ENCODE peak calls at places on chromosome 4, in ten cellular contexts. X is cardiac muscle cell, M is AG10803, V is fibroblast of lung, I is suprapubic skin, E is psoas muscle, K is heart right ventricle, T is mammary epithelial cell, S is body of pancreas, B is fibroblast of pulmonary artery. W is an unnamed sample.

GRCh38 chr4:85402371-85402770 is 72.6 kb upstream of the ARHGAP24 start:
- DNase-seq in X (no peak), M (peak; percentile 91), V (peak; percentile 87), I (no peak), E (no peak), K (peak; percentile 7), T (peak; percentile 39), S (no peak), B (peak; percentile 94), W (peak; percentile 94)

GRCh38 chr4:158121203-158121586 is 51.6 kb downstream of the GASK1B start:
- DNase-seq in X (no peak), M (peak; percentile 99), V (peak; percentile 99), I (no peak), E (no peak), K (peak; percentile 36), T (peak; percentile 57), S (peak; percentile 9), B (peak; percentile 99), W (peak; percentile 94)

GRCh38 chr4:87243426-87244053 is 23.1 kb upstream of the KLHL8 start:
- DNase-seq in X (no peak), M (no peak), V (no peak), I (no peak), E (no peak), K (no peak), T (no peak), S (no peak), B (no peak), W (no peak)

GRCh38 chr4:187393546-187394344 is 601.8 kb upstream of the ZFP42 start:
- DNase-seq in X (no peak), M (peak; percentile 28), V (no peak), I (no peak), E (no peak), K (no peak), T (no peak), S (no peak), B (no peak), W (peak; percentile 3)

GRCh38 chr4:125191252-125191651 is 123.5 kb upstream of the FAT4 start:
- DNase-seq in X (no peak), M (peak; percentile 72), V (peak; percentile 95), I (no peak), E (no peak), K (no peak), T (peak; percentile 60), S (no peak), B (peak; percentile 40), W (peak; percentile 87)

GRCh38 chr4:88138561-88138960 is 19.9 kb downstream of the ABCG2 start:
- DNase-seq in X (no peak), M (peak; percentile 89), V (peak; percentile 83), I (no peak), E (no peak), K (no peak), T (peak; percentile 52), S (no peak), B (peak; percentile 60), W (peak; percentile 59)

GRCh38 chr4:146957252-146957651 is 11.6 kb upstream of the TTC29 start:
- DNase-seq in X (no peak), M (peak; percentile 88), V (peak; percentile 93), I (no peak), E (no peak), K (no peak), T (peak; percentile 77), S (no peak), B (peak; percentile 68), W (peak; percentile 82)

GRCh38 chr4:6926681-6927478 is 17.3 kb downstream of the TBC1D14 start:
- DNase-seq in X (no peak), M (no peak), V (peak; percentile 76), I (no peak), E (peak; percentile 61), K (no peak), T (no peak), S (no peak), B (peak; percentile 18), W (no peak)

GRCh38 chr4:26140150-26140898 is 180.5 kb upstream of the RBPJ start:
- DNase-seq in X (no peak), M (peak; percentile 78), V (peak; percentile 70), I (no peak), E (no peak), K (no peak), T (no peak), S (no peak), B (peak; percentile 17), W (peak; percentile 69)

GRCh38 chr4:6562931-6563901 is 11.8 kb upstream of the MAN2B2 start:
- DNase-seq in X (peak; percentile 40), M (peak; percentile 19), V (peak; percentile 30), I (no peak), E (no peak), K (no peak), T (peak; percentile 28), S (no peak), B (no peak), W (peak; percentile 11)

GRCh38 chr4:118834960-118835895 is 698 bp downstream of the SEC24D start:
- DNase-seq in X (peak; percentile 82), M (peak; percentile 90), V (peak; percentile 95), I (no peak), E (peak; percentile 65), K (peak; percentile 76), T (peak; percentile 90), S (peak; percentile 82), B (peak; percentile 87), W (peak; percentile 86)

GRCh38 chr4:51853027-51853682 is 10.2 kb downstream of the DCUN1D4 start:
- DNase-seq in X (peak; percentile 13), M (no peak), V (peak; percentile 29), I (no peak), E (no peak), K (no peak), T (no peak), S (peak; percentile 19), B (no peak), W (peak; percentile 22)
- H3K4me3 ChIP-seq in X (no peak overlapping the region), M (no peak overlapping the region), V (no peak overlapping the region), I (no peak overlapping the region), E (peak overlapping the region; percentile 26), K (no peak overlapping the region), T (no peak overlapping the region), S (no peak overlapping the region), B (no peak overlapping the region), W (no peak overlapping the region)

DNA sequence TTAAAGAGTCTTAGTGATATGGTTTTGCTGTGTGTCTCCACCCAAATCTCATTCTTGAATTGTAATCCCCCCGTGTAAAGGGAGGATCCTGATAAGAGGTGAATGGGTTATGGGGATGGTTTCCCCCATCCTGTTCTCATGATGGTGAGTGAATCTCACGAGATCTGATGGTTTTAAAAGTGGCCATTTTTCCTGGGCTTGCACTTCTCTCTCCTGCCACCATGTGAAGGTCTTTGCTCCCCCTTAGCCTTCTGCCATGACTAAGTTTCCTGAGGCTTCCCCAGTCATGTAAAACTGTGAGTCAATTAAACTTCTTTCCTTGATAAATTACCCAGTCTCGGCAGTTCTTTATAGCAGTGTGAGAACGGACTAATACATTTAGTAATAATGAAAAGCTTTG is 46.9 kb downstream of the ANTXR2 start:
- DNase-seq in X (no peak), M (no peak), V (peak; percentile 16), I (no peak), E (no peak), K (no peak), T (no peak), S (no peak), B (no peak), W (no peak)
- TF ChIP-seq CTCF in X (no peak), M (no peak), V (no peak), I (no peak), E (no peak), K (no peak), T (no peak), S (no peak), B (no peak), W (no peak)

GRCh38 chr4:38855466-38855865 is 1.2 kb downstream of the TLR6 start:
- DNase-seq in X (no peak), M (no peak), V (no peak), I (no peak), E (no peak), K (no peak), T (no peak), S (no peak), B (no peak), W (no peak)
- H3K4me3 ChIP-seq in X (no peak overlapping the region), M (no peak overlapping the region), V (no peak overlapping the region), I (peak overlapping the region; percentile 31), E (peak overlapping the region; percentile 7), K (no peak overlapping the region), T (no peak overlapping the region), S (no peak overlapping the region), B (no peak overlapping the region), W (no peak overlapping the region)

GRCh38 chr4:159768011-159768410 is 665.1 kb downstream of the RAPGEF2 start:
- DNase-seq in X (no peak), M (no peak), V (peak; percentile 88), I (no peak), E (no peak), K (no peak), T (peak; percentile 20), S (no peak), B (peak; percentile 10), W (peak; percentile 55)

GRCh38 chr4:159766241-159766640 is 663.4 kb downstream of the RAPGEF2 start:
- DNase-seq in X (no peak), M (no peak), V (no peak), I (no peak), E (no peak), K (no peak), T (no peak), S (no peak), B (no peak), W (no peak)

GRCh38 chr4:159765402-159765801 is 662.5 kb downstream of the RAPGEF2 start:
- DNase-seq in X (no peak), M (no peak), V (peak; percentile 74), I (no peak), E (no peak), K (no peak), T (peak; percentile 37), S (no peak), B (peak; percentile 20), W (peak; percentile 66)

GRCh38 chr4:159762672-159763071 is 659.8 kb downstream of the RAPGEF2 start:
- DNase-seq in X (no peak), M (no peak), V (no peak), I (no peak), E (no peak), K (no peak), T (no peak), S (no peak), B (no peak), W (no peak)

DNA sequence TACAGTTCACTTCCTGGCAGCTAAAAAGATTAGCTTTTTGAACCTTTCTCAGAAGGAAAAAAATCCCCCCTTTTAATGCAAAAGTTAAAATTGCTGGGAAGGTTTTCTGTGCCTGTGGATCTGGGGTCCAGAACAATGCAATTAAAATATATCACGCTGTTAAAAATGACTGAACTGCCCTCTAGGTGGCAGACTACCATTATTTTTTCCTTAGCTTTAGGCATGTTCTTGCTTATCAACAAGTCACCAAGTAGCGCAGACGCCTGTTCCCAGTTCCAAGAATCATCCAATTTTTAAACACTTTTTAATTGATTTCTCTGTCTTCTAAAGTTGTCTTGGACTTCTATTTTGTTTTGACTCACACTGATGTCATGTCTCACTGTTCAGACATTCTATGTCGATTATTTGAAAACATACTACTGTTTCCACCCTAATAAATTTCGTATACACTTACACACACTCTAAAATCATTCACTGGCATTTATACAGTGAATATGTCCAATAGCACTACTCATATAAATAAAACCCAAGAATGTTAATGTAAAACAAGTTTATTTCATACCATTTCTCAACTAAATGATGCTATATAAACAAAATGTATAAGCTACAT is 661.6 kb downstream of the RAPGEF2 start:
- DNase-seq in X (peak; percentile 68), M (peak; percentile 12), V (peak; percentile 69), I (no peak), E (no peak), K (no peak), T (peak; percentile 60), S (peak; percentile 29), B (peak; percentile 67), W (peak; percentile 85)
- TF ChIP-seq CTCF in X (peak; percentile 58), M (peak; percentile 53), V (peak; percentile 41), I (peak; percentile 34), E (peak; percentile 24), K (peak; percentile 19), T (peak; percentile 53), S (peak; percentile 70), B (peak; percentile 61), W (peak; percentile 54)

GRCh38 chr4:39354178-39354503 is 12.0 kb downstream of the RFC1 start:
- DNase-seq in X (no peak), M (no peak), V (peak; percentile 1), I (no peak), E (no peak), K (no peak), T (no peak), S (no peak), B (no peak), W (no peak)
- H3K4me3 ChIP-seq in X (no peak overlapping the region), M (peak overlapping the region; percentile 51), V (peak overlapping the region; percentile 30), I (peak overlapping the region; percentile 39), E (peak overlapping the region; percentile 47), K (no peak overlapping the region), T (peak overlapping the region; percentile 34), S (no peak overlapping the region), B (peak overlapping the region; percentile 28), W (no peak overlapping the region)

W was measured in astrocyte of the spinal cord.